ENCODE peak calls at places on chromosomes 16 and 17, in ten cellular contexts. I, M, T, G, P, Y, W, R, O and C are unnamed samples.

GRCh38 chr17:81517339-81518112 is 4.9 kb upstream of the ACTG1 start:
- DNase-seq in I (peak; percentile 53), M (peak; percentile 71), T (no peak), G (peak; percentile 34), P (peak; percentile 10), Y (peak; percentile 88), W (no peak), R (no peak), O (no peak), C (no peak)

GRCh38 chr17:47315451-47316266 is 8.1 kb upstream of the EFCAB13 start:
- DNase-seq in I (no peak), M (no peak), T (no peak), G (peak; percentile 61), P (no peak), Y (peak; percentile 36), W (peak; percentile 74), R (peak; percentile 25), O (peak; percentile 52), C (peak; percentile 33)

GRCh38 chr17:37299257-37299985 is 76.4 kb upstream of the C17orf78 start:
- DNase-seq in I (no peak), M (no peak), T (no peak), G (no peak), P (no peak), Y (no peak), W (no peak), R (no peak), O (no peak), C (no peak)

GRCh38 chr17:44159519-44160210 is 10.8 kb upstream of the ASB16 start:
- DNase-seq in I (no peak), M (no peak), T (no peak), G (no peak), P (no peak), Y (no peak), W (no peak), R (no peak), O (no peak), C (no peak)

GRCh38 chr17:81018044-81018802 is 16.7 kb upstream of the BAIAP2 start:
- DNase-seq in I (peak; percentile 63), M (peak; percentile 19), T (no peak), G (peak; percentile 69), P (no peak), Y (peak; percentile 95), W (no peak), R (no peak), O (no peak), C (no peak)

GRCh38 chr17:77869041-77869595 is 89.4 kb upstream of the TNRC6C start:
- DNase-seq in I (no peak), M (peak; percentile 20), T (no peak), G (no peak), P (no peak), Y (no peak), W (no peak), R (no peak), O (no peak), C (no peak)

GRCh38 chr17:65202833-65203571 is 65.8 kb downstream of the RGS9 start:
- DNase-seq in I (no peak), M (no peak), T (no peak), G (no peak), P (no peak), Y (no peak), W (no peak), R (no peak), O (no peak), C (no peak)

GRCh38 chr17:2797632-2798031 is 1.4 kb downstream of the RAP1GAP2 start:
- DNase-seq in I (peak; percentile 87), M (no peak), T (no peak), G (peak; percentile 91), P (no peak), Y (no peak), W (no peak), R (no peak), O (no peak), C (no peak)

GRCh38 chr16:78641463-78641862 is 542.0 kb downstream of the WWOX start:
- DNase-seq in I (no peak), M (no peak), T (no peak), G (no peak), P (no peak), Y (peak; percentile 22), W (no peak), R (no peak), O (no peak), C (no peak)

GRCh38 chr17:50798424-50799344 is 31.4 kb upstream of the ANKRD40CL start:
- DNase-seq in I (no peak), M (no peak), T (no peak), G (no peak), P (no peak), Y (peak; percentile 81), W (no peak), R (no peak), O (peak; percentile 48), C (no peak)

GRCh38 chr17:7587420-7587786 is 2.5 kb downstream of the SOX15 start:
- DNase-seq in I (no peak), M (no peak), T (no peak), G (no peak), P (no peak), Y (no peak), W (no peak), R (no peak), O (no peak), C (no peak)
- TF ChIP-seq CTCF in I (no peak), M (no peak), T (no peak), G (no peak), P (no peak), Y (no peak), W (no peak), R (no peak), O (no peak), C (no peak)

GRCh38 chr17:55416000-55416399 is 5.6 kb downstream of the MMD start:
- DNase-seq in I (no peak), M (no peak), T (no peak), G (no peak), P (no peak), Y (no peak), W (no peak), R (no peak), O (no peak), C (no peak)
- TF ChIP-seq CTCF in I (no peak), M (no peak), T (no peak), G (no peak), P (no peak), Y (no peak), W (no peak), R (no peak), O (no peak), C (peak; percentile 24)

DNA sequence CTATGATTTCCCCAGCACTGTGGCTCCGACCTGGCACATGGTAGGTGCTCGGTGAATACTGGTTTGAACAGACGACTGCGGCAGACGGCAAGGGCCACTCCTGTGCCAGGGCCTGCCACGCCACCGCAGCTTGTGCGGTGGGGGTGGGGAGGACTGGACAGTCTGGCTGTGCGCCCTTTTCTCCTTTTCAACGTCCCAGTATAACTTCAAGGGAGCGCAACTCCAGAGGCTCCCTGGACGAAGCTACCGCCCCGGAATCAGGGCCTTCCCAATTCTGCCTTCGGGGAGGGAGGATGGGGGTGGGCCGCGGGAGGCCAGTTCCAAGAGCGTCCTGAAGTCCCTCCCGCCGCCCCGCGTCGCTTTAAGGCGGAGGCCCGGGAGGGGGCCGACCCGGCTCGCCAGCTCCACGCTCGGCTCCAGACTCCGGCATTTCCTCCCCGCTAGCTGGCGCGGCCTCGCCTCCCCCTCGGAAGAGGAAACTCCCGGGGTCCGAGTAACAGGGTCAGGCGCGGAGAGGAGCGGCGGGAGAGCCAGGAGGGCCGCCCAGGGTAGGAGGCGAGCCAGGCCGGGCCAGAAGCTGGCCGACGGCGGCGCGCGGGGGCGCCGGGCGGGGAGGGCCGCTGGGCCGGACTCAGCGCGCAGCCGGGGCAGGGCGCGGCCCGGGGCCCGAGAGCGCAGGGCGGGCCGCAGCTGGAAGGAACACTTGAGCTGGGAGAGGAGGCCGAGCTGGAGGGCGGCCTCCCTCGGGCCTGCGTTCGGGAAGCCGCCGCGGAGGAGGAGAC is at the start of gene ITPRIPL2:
- DNase-seq in I (peak; percentile 90), M (peak; percentile 93), T (peak; percentile 91), G (peak; percentile 86), P (peak; percentile 29), Y (peak; percentile 60), W (peak; percentile 79), R (peak; percentile 79), O (peak; percentile 84), C (peak; percentile 91)
- TF ChIP-seq CTCF in I (no peak), M (no peak), T (no peak), G (no peak), P (no peak), Y (no peak), W (no peak), R (no peak), O (no peak), C (peak; percentile 9)

GRCh38 chr17:78919816-78920516 is 5.2 kb downstream of the TIMP2 start:
- DNase-seq in I (no peak), M (no peak), T (no peak), G (no peak), P (no peak), Y (no peak), W (no peak), R (no peak), O (no peak), C (no peak)
- TF ChIP-seq CTCF in I (no peak), M (no peak), T (no peak), G (no peak), P (no peak), Y (no peak), W (no peak), R (no peak), O (no peak), C (no peak)